ENCODE peak calls at places on chromosomes 6 and 20, in seven cellular contexts. H is OCI-LY7, Y is AG10803, I is heart left ventricle, P is Peyer's patch, M is lower lobe of right lung, J is A549. U is an unnamed sample.

GRCh38 chr6:13412211-13412610 is 75.2 kb downstream of the GFOD1 start:
- DNase-seq in I (no peak), Y (no peak), J (no peak), M (no peak), P (no peak), H (no peak), U (no peak)

GRCh38 chr6:21885532-21886089 is 292.1 kb downstream of the SOX4 start:
- DNase-seq in Y (peak), I (peak), P (no peak), M (no peak), H (no peak), J (peak), U (no peak)

GRCh38 chr6:46062312-46062711 is 46.7 kb upstream of the CLIC5 start:
- DNase-seq in P (peak), I (no peak), M (peak), H (no peak), J (no peak), Y (no peak), U (peak)

GRCh38 chr20:46978871-46979536 is 84.4 kb downstream of the EYA2 start:
- DNase-seq in H (no peak), M (no peak), J (no peak), I (no peak), P (no peak), Y (peak), U (no peak)

GRCh38 chr6:53718597-53719460 is 53.3 kb upstream of the KLHL31 start:
- DNase-seq in Y (peak), P (no peak), H (peak), M (no peak), J (peak), I (peak), U (peak)

GRCh38 chr20:58802061-58802460 is 48.6 kb downstream of the GNAS-AS1 start:
- DNase-seq in H (no peak), Y (no peak), P (no peak), I (no peak), M (no peak), J (no peak), U (no peak)

GRCh38 chr6:3500262-3501001 is 43.6 kb upstream of the SLC22A23 start:
- DNase-seq in P (no peak), Y (peak), J (no peak), H (no peak), M (no peak), I (no peak), U (no peak)

GRCh38 chr6:29763491-29764289 is 40.5 kb downstream of the HLA-F start:
- DNase-seq in M (no peak), H (no peak), I (no peak), Y (peak), P (no peak), J (no peak), U (no peak)

GRCh38 chr6:162940426-162940825 is 212.7 kb downstream of the PACRG start:
- DNase-seq in P (no peak), J (no peak), I (no peak), Y (peak), H (no peak), M (no peak), U (no peak)

GRCh38 chr6:56860466-56860865 is 94.4 kb upstream of the BEND6 start:
- DNase-seq in H (no peak), P (no peak), M (no peak), Y (no peak), J (no peak), I (no peak), U (no peak)

GRCh38 chr6:143329323-143329722 is 121.2 kb downstream of the ADAT2 start:
- DNase-seq in M (no peak), Y (no peak), J (no peak), I (no peak), H (no peak), P (no peak), U (no peak)

GRCh38 chr6:147510949-147511590 is 2.6 kb downstream of the SAMD5 start:
- DNase-seq in M (no peak), Y (no peak), J (no peak), H (no peak), I (no peak), P (no peak), U (no peak)

GRCh38 chr6:50087231-50087954 is 37.7 kb upstream of the DEFB112 start:
- DNase-seq in M (no peak), I (no peak), H (no peak), P (no peak), J (no peak), Y (peak), U (no peak)

GRCh38 chr20:58911309-58911708 is 58.8 kb downstream of the GNAS start:
- DNase-seq in J (no peak), H (no peak), I (no peak), M (no peak), Y (no peak), P (no peak), U (no peak)

GRCh38 chr6:22929228-22929627 is 359.9 kb downstream of the HDGFL1 start:
- DNase-seq in M (no peak), H (no peak), P (no peak), Y (peak), I (no peak), J (no peak), U (no peak)

GRCh38 chr6:123803456-123803861 is 206 bp upstream of the NKAIN2 start:
- DNase-seq in M (no peak), Y (no peak), I (no peak), P (no peak), J (no peak), H (no peak), U (peak)

GRCh38 chr6:74320076-74320475 is 624.1 kb downstream of the CD109 start:
- DNase-seq in H (no peak), J (no peak), P (no peak), M (no peak), Y (peak), I (no peak), U (no peak)

GRCh38 chr6:50091641-50092040 is 41.9 kb upstream of the DEFB112 start:
- DNase-seq in H (no peak), J (no peak), P (no peak), M (no peak), I (no peak), Y (peak), U (no peak)

GRCh38 chr20:41261790-41262717 is 55.5 kb downstream of the ZHX3 start:
- DNase-seq in J (no peak), M (no peak), Y (no peak), I (no peak), H (no peak), P (no peak), U (no peak)

GRCh38 chr6:150025201-150025917 is at the start of gene RAET1L:
- DNase-seq in I (no peak), Y (peak), M (no peak), H (no peak), P (no peak), J (peak), U (no peak)

GRCh38 chr6:167341665-167342655 is 17.1 kb downstream of the TTLL2 start:
- DNase-seq in H (no peak), P (no peak), M (no peak), J (no peak), Y (no peak), I (no peak), U (peak)

GRCh38 chr6:132413501-132413805 is 12.2 kb upstream of the MOXD1 start:
- DNase-seq in I (no peak), Y (peak), P (no peak), M (no peak), J (no peak), H (no peak), U (no peak)

GRCh38 chr6:45438849-45439406 is 61.2 kb upstream of the SUPT3H start:
- DNase-seq in P (no peak), I (no peak), H (no peak), J (no peak), Y (peak), M (no peak), U (no peak)

GRCh38 chr6:165915022-165915770 is 252.2 kb upstream of the PDE10A start:
- DNase-seq in H (no peak), J (no peak), Y (no peak), I (no peak), M (no peak), P (no peak), U (no peak)

GRCh38 chr6:123118811-123119210 is 122.8 kb downstream of the CLVS2 start:
- DNase-seq in M (no peak), I (no peak), H (no peak), J (no peak), Y (no peak), P (no peak), U (peak)

GRCh38 chr6:1363729-1364572 is 25.4 kb upstream of the FOXF2 start:
- DNase-seq in Y (peak), H (no peak), J (no peak), M (no peak), I (no peak), P (no peak), U (peak)
- TF ChIP-seq CTCF in Y (peak), H (peak), J (peak), M (peak), I (peak), P (peak), U (peak)

GRCh38 chr20:11888648-11889047 is 29.0 kb upstream of the BTBD3 start:
- DNase-seq in M (no peak), Y (no peak), H (no peak), P (no peak), I (no peak), J (no peak), U (no peak)

GRCh38 chr20:11894072-11894471 is 23.6 kb upstream of the BTBD3 start:
- DNase-seq in J (no peak), H (no peak), M (no peak), Y (no peak), I (no peak), P (no peak), U (no peak)

GRCh38 chr20:11890331-11891080 is 27.2 kb upstream of the BTBD3 start:
- DNase-seq in Y (peak), J (peak), I (peak), M (peak), P (peak), H (no peak), U (peak)

GRCh38 chr20:11891081-11891826 is 26.4 kb upstream of the BTBD3 start:
- DNase-seq in M (peak), Y (peak), H (no peak), P (peak), I (peak), J (peak), U (peak)

DNA sequence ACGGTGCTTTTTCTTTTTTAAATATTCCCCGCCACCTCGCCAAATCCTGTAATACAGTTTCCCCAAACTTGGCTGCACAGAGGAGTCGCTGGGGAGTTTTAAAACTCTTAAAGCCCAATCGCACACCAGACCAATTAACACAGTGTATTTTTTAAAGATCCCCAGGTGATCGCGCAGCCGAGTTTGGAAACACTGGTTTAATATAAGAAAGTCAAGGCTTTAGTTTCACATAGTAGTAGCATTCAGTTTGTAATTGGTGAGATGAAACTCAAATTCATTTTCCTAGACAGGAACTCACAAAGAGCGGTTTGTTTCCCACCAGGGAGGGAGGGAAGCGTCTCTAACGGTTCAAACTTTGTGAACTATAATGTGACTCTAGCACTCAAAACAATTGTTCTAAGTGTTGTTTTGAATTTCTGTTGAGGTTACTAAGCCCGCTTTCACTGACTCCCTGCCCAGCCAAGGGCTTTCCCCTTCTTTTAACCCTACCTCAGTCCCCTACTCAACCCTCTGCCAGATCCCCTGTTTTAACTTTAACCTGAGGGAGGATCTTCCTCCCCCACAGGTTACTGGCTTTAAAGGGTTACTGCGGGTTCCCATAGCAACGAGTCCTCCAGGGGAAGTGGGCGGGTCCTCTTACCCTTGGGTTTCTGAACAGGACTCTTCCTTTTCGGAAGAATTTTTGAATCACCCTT is 25.7 kb upstream of the BTBD3 start:
- DNase-seq in P (no peak), Y (peak), M (peak), J (peak), I (peak), H (no peak), U (peak)
- H3K4me3 ChIP-seq in P (peak), Y (peak), M (peak), J (peak), I (peak), H (no peak), U (peak)

GRCh38 chr6:125279961-125280360 is 21.8 kb downstream of the HDDC2 start:
- DNase-seq in J (no peak), M (no peak), I (no peak), Y (no peak), P (no peak), H (no peak), U (no peak)

GRCh38 chr6:125275779-125276178 is 26.0 kb downstream of the HDDC2 start:
- DNase-seq in H (no peak), I (no peak), M (no peak), Y (no peak), P (no peak), J (no peak), U (no peak)

GRCh38 chr6:125274935-125275334 is 26.8 kb downstream of the HDDC2 start:
- DNase-seq in H (no peak), P (no peak), M (no peak), Y (no peak), J (no peak), I (no peak), U (no peak)

GRCh38 chr6:125273965-125274364 is 27.8 kb downstream of the HDDC2 start:
- DNase-seq in H (no peak), Y (no peak), J (no peak), M (no peak), P (no peak), I (no peak), U (no peak)

GRCh38 chr6:125277838-125278237 is 23.9 kb downstream of the HDDC2 start:
- DNase-seq in J (no peak), H (no peak), P (no peak), M (no peak), I (no peak), Y (no peak), U (no peak)
- TF ChIP-seq CTCF in J (no peak), H (no peak), P (no peak), M (no peak), I (no peak), Y (no peak), U (no peak)

DNA sequence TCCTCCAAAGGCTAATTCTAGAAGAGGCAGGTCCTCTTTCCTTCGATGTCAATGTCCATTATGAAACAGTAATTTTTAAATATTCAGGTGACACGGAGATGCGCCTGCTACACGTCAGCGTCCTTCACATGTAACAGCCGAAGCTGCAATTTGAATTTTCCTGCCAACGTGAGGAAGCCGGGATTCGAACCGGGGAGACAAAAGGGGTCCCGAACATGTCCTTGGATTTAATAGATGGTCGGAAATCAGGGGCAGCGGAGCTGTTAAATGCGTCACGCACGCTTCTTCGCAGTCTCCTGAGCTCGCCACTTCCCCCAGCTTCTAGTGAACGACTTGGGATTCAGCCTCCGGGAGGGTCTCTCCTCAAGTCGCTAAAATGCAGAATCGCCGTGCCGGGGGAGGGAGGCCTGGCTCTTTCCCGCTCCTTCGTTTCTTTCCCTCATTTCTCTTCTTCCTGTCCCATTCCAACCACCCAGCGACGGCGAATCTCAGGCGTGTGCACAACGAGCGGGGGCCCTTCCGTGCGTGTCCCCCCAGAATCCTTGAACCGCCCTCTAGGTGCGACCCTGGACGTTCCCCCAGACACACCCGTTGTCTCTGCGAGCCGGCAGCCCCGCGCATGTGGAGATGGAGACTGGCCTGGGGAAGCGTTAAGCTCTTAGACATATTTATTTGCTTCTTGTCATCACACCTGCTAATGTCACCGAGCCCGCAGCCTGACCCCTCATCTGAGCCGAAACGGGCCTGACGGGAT is 1.3 kb upstream of the FOXC1 start:
- DNase-seq in I (no peak), Y (no peak), M (no peak), P (no peak), H (no peak), J (no peak), U (no peak)
- H3K4me3 ChIP-seq in I (peak), Y (no peak), M (no peak), P (no peak), H (no peak), J (peak), U (peak)

GRCh38 chr20:38547288-38547825 is 33.6 kb upstream of the ADIG start:
- DNase-seq in I (no peak), J (no peak), M (no peak), H (no peak), Y (no peak), P (no peak), U (no peak)

GRCh38 chr20:38545771-38546170 is 35.2 kb upstream of the ADIG start:
- DNase-seq in M (no peak), H (no peak), I (no peak), J (no peak), P (no peak), Y (no peak), U (no peak)

GRCh38 chr20:38551056-38551626 is 29.9 kb upstream of the ADIG start:
- DNase-seq in M (no peak), Y (no peak), P (no peak), I (no peak), H (no peak), J (no peak), U (no peak)

GRCh38 chr20:38548356-38549083 is 32.5 kb upstream of the ADIG start:
- DNase-seq in P (no peak), Y (no peak), H (no peak), J (no peak), M (no peak), I (no peak), U (no peak)

DNA sequence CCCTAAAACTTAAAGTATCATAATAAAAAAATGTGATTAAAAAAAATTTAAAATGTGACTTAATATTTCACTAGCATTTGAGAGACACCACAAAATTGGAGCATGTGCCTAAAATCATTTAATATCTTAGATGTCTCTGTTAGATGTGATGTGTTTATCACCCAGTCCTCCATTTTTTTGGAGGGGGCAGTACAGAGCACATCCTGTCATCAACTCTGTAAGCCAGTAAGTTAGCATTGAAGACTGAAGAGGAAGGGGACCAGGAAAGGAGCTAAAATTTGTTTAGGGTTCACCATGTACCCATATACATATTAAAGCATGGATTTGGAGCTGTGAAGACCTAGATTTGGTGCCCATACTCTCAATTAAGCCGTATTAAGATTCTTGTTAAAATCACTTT is 30.7 kb upstream of the ADIG start:
- DNase-seq in M (no peak), H (peak), J (peak), I (no peak), P (no peak), Y (no peak), U (no peak)
- TF ChIP-seq CTCF in M (no peak), H (peak), J (no peak), I (no peak), P (no peak), Y (no peak), U (peak)

GRCh38 chr6:41441598-41442205 is 104.5 kb upstream of the FOXP4 start:
- DNase-seq in I (no peak), Y (no peak), H (no peak), P (no peak), J (no peak), M (peak), U (no peak)

GRCh38 chr6:41445268-41445667 is 100.9 kb upstream of the FOXP4 start:
- DNase-seq in P (no peak), H (no peak), Y (no peak), M (no peak), J (no peak), I (no peak), U (no peak)

GRCh38 chr6:41440958-41441357 is 105.2 kb upstream of the FOXP4 start:
- DNase-seq in M (no peak), P (no peak), I (no peak), J (no peak), Y (no peak), H (no peak), U (no peak)

GRCh38 chr6:41443616-41444525 is 102.3 kb upstream of the FOXP4 start:
- DNase-seq in Y (no peak), P (no peak), M (no peak), J (no peak), H (no peak), I (peak), U (no peak)

GRCh38 chr6:41442800-41443501 is 103.2 kb upstream of the FOXP4 start:
- DNase-seq in I (peak), M (peak), J (no peak), P (peak), Y (peak), H (no peak), U (peak)
- H3K4me3 ChIP-seq in I (no peak), M (peak), J (no peak), P (no peak), Y (no peak), H (no peak), U (no peak)

GRCh38 chr20:63819224-63819917 is 11.7 kb downstream of the ZBTB46 start:
- DNase-seq in H (no peak), P (no peak), Y (peak), J (peak), M (no peak), I (no peak), U (peak)
- TF ChIP-seq CTCF in H (peak), P (peak), Y (peak), J (peak), M (peak), I (peak), U (peak)

DNA sequence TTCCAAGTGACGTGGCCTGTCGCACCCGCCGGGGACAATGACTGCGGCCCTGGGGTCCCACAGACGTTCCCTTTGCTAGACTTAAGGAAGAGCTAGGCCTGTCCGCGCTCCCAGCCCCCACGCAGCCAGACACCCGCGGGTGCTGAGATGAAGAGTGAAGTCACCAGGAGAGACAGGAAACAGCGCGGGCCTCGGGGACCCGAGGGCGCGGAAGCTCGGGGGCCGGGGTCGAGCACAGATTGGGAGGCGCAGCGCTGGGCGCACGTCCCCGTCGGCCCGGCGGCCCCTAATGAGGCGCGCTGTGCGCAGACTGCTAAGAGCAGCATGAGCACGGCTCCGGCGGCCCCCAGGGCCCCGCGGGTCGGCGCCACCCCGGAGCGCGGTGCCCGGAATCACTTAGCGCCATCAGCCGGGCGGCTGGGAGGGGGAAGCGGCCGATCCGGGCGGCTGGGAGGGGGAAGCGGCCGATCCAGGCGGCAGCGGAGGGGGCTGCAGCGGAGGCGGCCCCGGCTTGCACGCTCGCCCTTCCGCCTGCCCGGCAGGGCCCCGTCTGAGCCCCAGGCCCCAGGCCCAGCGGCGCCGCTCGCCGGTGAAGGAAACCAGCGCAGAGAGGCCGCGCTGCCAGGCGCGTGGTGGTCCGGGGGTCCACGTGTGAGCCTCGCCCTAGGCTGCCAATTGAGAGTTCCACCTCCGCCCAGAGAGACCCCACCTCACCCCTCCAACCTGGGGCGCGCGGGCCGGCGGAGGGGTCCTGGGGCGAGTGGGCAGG is 8.3 kb upstream of the AVP start:
- DNase-seq in H (no peak), M (no peak), I (no peak), Y (no peak), P (no peak), J (no peak), U (no peak)
- H3K4me3 ChIP-seq in H (no peak), M (peak), I (peak), Y (peak), P (peak), J (no peak), U (no peak)

GRCh38 chr6:111256646-111257045 is 169.3 kb downstream of the SLC16A10 start:
- DNase-seq in H (no peak), Y (no peak), M (no peak), J (no peak), P (no peak), I (no peak), U (no peak)
- TF ChIP-seq CTCF in H (peak), Y (no peak), M (no peak), J (peak), P (no peak), I (peak), U (no peak)

U was measured in Caco-2.